ENCODE peak calls at places on chromosomes 4 and X, in seven cellular contexts. One of them, this sample, is unnamed. For H3K9me3 and H3K27me3, the result is how much of the 10 kb centered on the place peaks cover.

GRCh38 chr4:139367421-139368090 is 65.3 kb upstream of the NDUFC1 start:
- DNase-seq in psoas muscle: no peak
- DNase-seq in pancreas: no peak
- DNase-seq in aorta: no peak
- DNase-seq in right cardiac atrium: no peak
- DNase-seq in neuronal stem cell: no peak
- DNase-seq in fibroblast of lung: peak
- DNase-seq in this sample: no peak

GRCh38 chr4:124181045-124181444 is 531.5 kb downstream of the ANKRD50 start:
- DNase-seq in psoas muscle: no peak
- DNase-seq in fibroblast of lung: no peak
- DNase-seq in pancreas: no peak
- DNase-seq in right cardiac atrium: no peak
- DNase-seq in neuronal stem cell: no peak
- DNase-seq in aorta: no peak
- DNase-seq in this sample: no peak

GRCh38 chr4:189974056-189974455 is 33.4 kb downstream of the FRG1 start:
- DNase-seq in pancreas: no peak
- DNase-seq in neuronal stem cell: no peak
- DNase-seq in fibroblast of lung: no peak
- DNase-seq in psoas muscle: no peak
- DNase-seq in right cardiac atrium: no peak
- DNase-seq in aorta: no peak
- DNase-seq in this sample: no peak

GRCh38 chrX:19740744-19741143 is 146.7 kb downstream of the SH3KBP1 start:
- DNase-seq in neuronal stem cell: no peak
- DNase-seq in psoas muscle: no peak
- DNase-seq in pancreas: no peak
- DNase-seq in fibroblast of lung: no peak
- DNase-seq in aorta: no peak
- DNase-seq in right cardiac atrium: no peak
- DNase-seq in this sample: no peak

GRCh38 chr4:133152330-133152791 is 3.3 kb downstream of the PCDH10 start:
- DNase-seq in pancreas: peak
- DNase-seq in neuronal stem cell: no peak
- DNase-seq in fibroblast of lung: peak
- DNase-seq in right cardiac atrium: no peak
- DNase-seq in aorta: peak
- DNase-seq in psoas muscle: no peak
- DNase-seq in this sample: no peak

GRCh38 chr4:185865901-185866328 is 53.9 kb upstream of the SORBS2 start:
- DNase-seq in right cardiac atrium: no peak
- DNase-seq in neuronal stem cell: no peak
- DNase-seq in fibroblast of lung: peak
- DNase-seq in psoas muscle: no peak
- DNase-seq in pancreas: no peak
- DNase-seq in aorta: no peak
- DNase-seq in this sample: peak

GRCh38 chr4:125013891-125014290 is 300.9 kb upstream of the FAT4 start:
- DNase-seq in right cardiac atrium: no peak
- DNase-seq in psoas muscle: no peak
- DNase-seq in aorta: no peak
- DNase-seq in neuronal stem cell: no peak
- DNase-seq in pancreas: no peak
- DNase-seq in fibroblast of lung: peak
- DNase-seq in this sample: no peak

GRCh38 chrX:132292753-132293152 is 73.5 kb upstream of the RAP2C start:
- DNase-seq in fibroblast of lung: peak
- DNase-seq in pancreas: no peak
- DNase-seq in psoas muscle: no peak
- DNase-seq in aorta: no peak
- DNase-seq in neuronal stem cell: peak
- DNase-seq in right cardiac atrium: no peak
- DNase-seq in this sample: peak

GRCh38 chr4:95591278-95591677 is 42.5 kb upstream of the UNC5C start:
- DNase-seq in aorta: no peak
- DNase-seq in pancreas: no peak
- DNase-seq in right cardiac atrium: no peak
- DNase-seq in neuronal stem cell: no peak
- DNase-seq in psoas muscle: no peak
- DNase-seq in fibroblast of lung: no peak
- DNase-seq in this sample: no peak
- H3K9me3 ChIP-seq in aorta: under half
- H3K9me3 ChIP-seq in pancreas: under half
- H3K9me3 ChIP-seq in right cardiac atrium: under half
- H3K9me3 ChIP-seq in neuronal stem cell: under half
- H3K9me3 ChIP-seq in psoas muscle: under half
- H3K9me3 ChIP-seq in fibroblast of lung: under half
- H3K9me3 ChIP-seq in this sample: under half

DNA sequence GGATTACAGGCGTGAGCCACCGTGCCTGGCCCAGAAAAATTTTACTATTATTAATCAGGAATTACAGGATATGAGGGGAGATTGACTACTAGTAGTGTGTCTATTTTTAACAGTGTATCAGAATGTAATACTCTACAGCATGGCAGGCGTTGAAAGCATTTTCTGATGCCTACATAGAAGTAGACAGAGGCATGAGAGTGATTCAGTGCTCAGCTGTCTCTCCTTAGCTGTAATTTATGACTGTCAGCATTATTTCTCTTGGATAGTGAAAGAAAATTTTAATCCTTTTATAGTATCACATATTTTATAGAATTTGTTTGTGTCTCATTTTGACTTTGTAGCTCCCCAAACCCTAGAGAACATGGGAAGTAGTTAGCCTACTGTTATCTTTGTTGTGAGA is 20.7 kb downstream of the ARHGAP24 start:
- DNase-seq in right cardiac atrium: no peak
- DNase-seq in fibroblast of lung: no peak
- DNase-seq in aorta: no peak
- DNase-seq in psoas muscle: no peak
- DNase-seq in pancreas: no peak
- DNase-seq in neuronal stem cell: no peak
- DNase-seq in this sample: no peak
- H3K4me3 ChIP-seq in right cardiac atrium: no peak
- H3K4me3 ChIP-seq in fibroblast of lung: peak
- H3K4me3 ChIP-seq in aorta: no peak
- H3K4me3 ChIP-seq in psoas muscle: no peak
- H3K4me3 ChIP-seq in pancreas: no peak
- H3K4me3 ChIP-seq in neuronal stem cell: no peak
- H3K4me3 ChIP-seq in this sample: no peak

DNA sequence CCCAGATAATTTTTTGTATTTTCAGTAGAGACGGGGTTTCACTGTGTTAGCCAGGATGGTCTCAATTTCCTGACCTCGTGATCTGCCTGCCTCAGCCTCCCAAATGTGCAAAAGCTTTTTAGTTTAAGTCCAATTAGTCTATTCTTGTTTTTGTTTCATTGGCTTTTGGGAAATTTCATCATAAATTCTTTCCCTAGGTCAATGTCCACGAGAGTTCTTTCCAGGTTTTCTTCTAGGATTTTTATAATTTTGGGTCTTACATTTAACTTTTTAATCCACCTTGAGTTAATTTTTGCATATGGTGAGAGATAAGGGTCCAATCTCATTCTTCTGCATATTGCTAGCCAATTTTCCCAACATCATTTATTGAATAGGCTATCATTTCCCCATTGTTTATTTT is 36.3 kb upstream of the PDLIM5 start:
- DNase-seq in neuronal stem cell: no peak
- DNase-seq in aorta: no peak
- DNase-seq in pancreas: no peak
- DNase-seq in fibroblast of lung: no peak
- DNase-seq in psoas muscle: no peak
- DNase-seq in right cardiac atrium: no peak
- DNase-seq in this sample: no peak
- H3K27me3 ChIP-seq in neuronal stem cell: under half
- H3K27me3 ChIP-seq in aorta: under half
- H3K27me3 ChIP-seq in pancreas: under half
- H3K27me3 ChIP-seq in fibroblast of lung: under half
- H3K27me3 ChIP-seq in psoas muscle: under half
- H3K27me3 ChIP-seq in right cardiac atrium: under half
- H3K27me3 ChIP-seq in this sample: under half

GRCh38 chrX:154731203-154731602 is 19.7 kb downstream of the GAB3 start:
- DNase-seq in pancreas: no peak
- DNase-seq in fibroblast of lung: no peak
- DNase-seq in psoas muscle: no peak
- DNase-seq in aorta: no peak
- DNase-seq in neuronal stem cell: no peak
- DNase-seq in right cardiac atrium: no peak
- DNase-seq in this sample: no peak

GRCh38 chrX:154727418-154728323 is 23.2 kb downstream of the GAB3 start:
- DNase-seq in fibroblast of lung: peak
- DNase-seq in neuronal stem cell: no peak
- DNase-seq in pancreas: no peak
- DNase-seq in psoas muscle: peak
- DNase-seq in aorta: peak
- DNase-seq in right cardiac atrium: peak
- DNase-seq in this sample: peak

GRCh38 chrX:154730271-154730883 is 20.5 kb downstream of the GAB3 start:
- DNase-seq in neuronal stem cell: no peak
- DNase-seq in pancreas: no peak
- DNase-seq in psoas muscle: peak
- DNase-seq in aorta: no peak
- DNase-seq in fibroblast of lung: peak
- DNase-seq in right cardiac atrium: peak
- DNase-seq in this sample: peak

GRCh38 chrX:154728791-154729190 is 22.1 kb downstream of the GAB3 start:
- DNase-seq in aorta: no peak
- DNase-seq in psoas muscle: no peak
- DNase-seq in right cardiac atrium: no peak
- DNase-seq in fibroblast of lung: no peak
- DNase-seq in neuronal stem cell: no peak
- DNase-seq in pancreas: no peak
- DNase-seq in this sample: no peak

GRCh38 chrX:154729439-154729838 is 21.4 kb downstream of the GAB3 start:
- DNase-seq in right cardiac atrium: no peak
- DNase-seq in aorta: no peak
- DNase-seq in psoas muscle: no peak
- DNase-seq in neuronal stem cell: no peak
- DNase-seq in pancreas: no peak
- DNase-seq in fibroblast of lung: no peak
- DNase-seq in this sample: no peak
- H3K9me3 ChIP-seq in right cardiac atrium: under half
- H3K9me3 ChIP-seq in aorta: under half
- H3K9me3 ChIP-seq in psoas muscle: under half
- H3K9me3 ChIP-seq in neuronal stem cell: under half
- H3K9me3 ChIP-seq in pancreas: under half
- H3K9me3 ChIP-seq in fibroblast of lung: under half
- H3K9me3 ChIP-seq in this sample: under half

GRCh38 chrX:12866451-12867377 is at the start of gene TLR7:
- DNase-seq in aorta: no peak
- DNase-seq in psoas muscle: no peak
- DNase-seq in right cardiac atrium: no peak
- DNase-seq in neuronal stem cell: no peak
- DNase-seq in fibroblast of lung: no peak
- DNase-seq in pancreas: no peak
- DNase-seq in this sample: no peak
- H3K4me3 ChIP-seq in aorta: no peak
- H3K4me3 ChIP-seq in psoas muscle: no peak
- H3K4me3 ChIP-seq in right cardiac atrium: no peak
- H3K4me3 ChIP-seq in neuronal stem cell: no peak
- H3K4me3 ChIP-seq in fibroblast of lung: no peak
- H3K4me3 ChIP-seq in pancreas: no peak
- H3K4me3 ChIP-seq in this sample: no peak